ENCODE peak calls at places on chromosomes 1 and 21, in five cellular contexts. D is MM.1S, J is colonic mucosa, C is IMR-90, Q is neural progenitor cell. L is an unnamed sample.

GRCh38 chr1:17046043-17046657 is 7.7 kb downstream of the SDHB start:
- DNase-seq in C (peak; percentile 72), J (no peak), Q (peak; percentile 68), D (peak; percentile 47), L (no peak)

GRCh38 chr1:58456470-58456869 is 90.1 kb downstream of the OMA1 start:
- DNase-seq in C (peak; percentile 54), J (no peak), D (no peak), Q (no peak), L (peak; percentile 80)

GRCh38 chr1:239608469-239608868 is 222.1 kb downstream of the CHRM3 start:
- DNase-seq in D (no peak), C (no peak), Q (no peak), J (no peak), L (no peak)

GRCh38 chr1:226870026-226870322 is 442 bp upstream of the PSEN2 start:
- DNase-seq in D (no peak), Q (no peak), J (no peak), C (no peak), L (no peak)

GRCh38 chr21:36738489-36739126 is 39.7 kb downstream of the SIM2 start:
- DNase-seq in C (no peak), Q (no peak), D (no peak), J (no peak), L (no peak)

GRCh38 chr1:235558783-235559182 is 54.5 kb upstream of the B3GALNT2 start:
- DNase-seq in D (no peak), C (no peak), Q (no peak), J (no peak), L (no peak)

GRCh38 chr1:224482619-224483018 is 48.0 kb upstream of the WDR26 start:
- DNase-seq in C (no peak), Q (no peak), D (peak; percentile 4), J (no peak), L (no peak)

GRCh38 chr1:43930949-43931275 is 2.7 kb upstream of the ARTN start:
- DNase-seq in Q (no peak), D (no peak), J (no peak), C (no peak), L (no peak)

GRCh38 chr1:162476620-162477019 is 21.0 kb upstream of the UHMK1 start:
- DNase-seq in Q (no peak), J (no peak), C (no peak), D (no peak), L (no peak)

GRCh38 chr1:162019006-162019405 is 4.7 kb downstream of the OLFML2B start:
- DNase-seq in D (no peak), C (peak; percentile 73), J (no peak), Q (no peak), L (peak; percentile 92)

GRCh38 chr1:114079596-114080190 is 74.0 kb downstream of the SYT6 start:
- DNase-seq in D (no peak), Q (peak; percentile 31), J (no peak), C (no peak), L (no peak)

GRCh38 chr21:41597811-41598231 is 89.9 kb upstream of the TMPRSS2 start:
- DNase-seq in Q (no peak), J (no peak), D (no peak), C (no peak), L (no peak)

GRCh38 chr1:107570768-107571167 is 394.2 kb downstream of the VAV3 start:
- DNase-seq in Q (no peak), C (no peak), J (no peak), D (no peak), L (no peak)

GRCh38 chr1:187877220-187877619 is 1048.5 kb downstream of the PLA2G4A start:
- DNase-seq in D (no peak), Q (peak; percentile 3), J (no peak), C (no peak), L (no peak)

GRCh38 chr1:237732657-237733056 is 158.1 kb downstream of the ZP4 start:
- DNase-seq in C (no peak), D (no peak), J (no peak), Q (no peak), L (no peak)

GRCh38 chr21:14923468-14923867 is 141.3 kb downstream of the NRIP1 start:
- DNase-seq in D (no peak), J (no peak), Q (no peak), C (peak; percentile 63), L (no peak)

GRCh38 chr21:24298040-24298439 is 1309.2 kb downstream of the MRPL39 start:
- DNase-seq in D (no peak), J (no peak), C (no peak), Q (no peak), L (no peak)

GRCh38 chr1:100187912-100188311 is 9.9 kb upstream of the LRRC39 start:
- DNase-seq in D (no peak), C (peak; percentile 26), J (peak; percentile 20), Q (no peak), L (no peak)

GRCh38 chr1:219941179-219942118 is 13.1 kb upstream of the SLC30A10 start:
- DNase-seq in J (no peak), C (no peak), Q (no peak), D (no peak), L (no peak)

GRCh38 chr1:160553778-160554177 is 25.5 kb downstream of the CD84 start:
- DNase-seq in Q (no peak), J (no peak), C (no peak), D (no peak), L (no peak)

GRCh38 chr1:182720465-182720864 is 36.1 kb upstream of the RGS8 start:
- DNase-seq in D (no peak), J (no peak), Q (peak; percentile 37), C (peak; percentile 10), L (no peak)

GRCh38 chr1:220153147-220153546 is 59.2 kb downstream of the IARS2 start:
- DNase-seq in J (no peak), D (no peak), Q (no peak), C (no peak), L (no peak)

GRCh38 chr1:193680247-193680923 is 494.0 kb upstream of the B3GALT2 start:
- DNase-seq in C (no peak), J (no peak), D (no peak), Q (no peak), L (no peak)

GRCh38 chr1:9181176-9181906 is 52.4 kb upstream of the GPR157 start:
- DNase-seq in J (peak; percentile 81), C (peak; percentile 49), D (peak; percentile 58), Q (peak; percentile 83), L (peak; percentile 56)

GRCh38 chr1:71044833-71045232 is 2.8 kb downstream of the PTGER3 start:
- DNase-seq in Q (no peak), J (no peak), C (no peak), D (no peak), L (no peak)

DNA sequence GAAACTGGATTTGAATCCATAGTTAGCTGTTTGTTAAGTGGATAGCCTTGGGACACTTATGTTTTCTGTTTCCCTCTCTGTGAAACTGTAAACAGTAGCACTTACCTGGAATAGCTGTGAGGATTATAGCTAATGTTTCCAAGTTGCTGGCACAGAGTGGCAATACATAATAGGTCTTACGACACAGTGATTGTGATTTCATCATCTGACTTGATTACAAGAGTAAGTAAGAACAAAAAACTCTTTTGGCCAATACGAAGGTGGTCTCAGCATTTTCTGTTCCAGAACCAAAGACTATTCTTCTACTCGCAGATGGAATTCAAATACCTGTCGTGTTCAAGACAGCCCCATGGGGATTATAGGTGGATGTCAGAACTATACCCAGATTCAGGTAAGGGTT is 2.1 kb downstream of the C8B start:
- DNase-seq in Q (no peak), C (no peak), D (no peak), J (no peak), L (no peak)
- H3K4me3 ChIP-seq in Q (no peak overlapping the region), C (no peak overlapping the region), D (no peak overlapping the region), J (no peak overlapping the region), L (no peak overlapping the region)

GRCh38 chr1:156390409-156391144 is 21.6 kb downstream of the RHBG start:
- DNase-seq in J (no peak), C (no peak), D (no peak), Q (no peak), L (no peak)
- H3K27me3 ChIP-seq in J (peaks cover 22% of the 10 kb centered on the region), C (peaks cover 85% of the 10 kb centered on the region), D (peaks cover 63% of the 10 kb centered on the region), Q (peaks cover 77% of the 10 kb centered on the region), L (no peaks in the 10 kb centered on the region)

GRCh38 chr21:8988696-8989095 is 1532.7 kb upstream of the TPTE start:
- DNase-seq in D (no peak), J (no peak), Q (no peak), C (no peak), L (peak; percentile 58)

GRCh38 chr21:8990326-8991087 is 1530.9 kb upstream of the TPTE start:
- DNase-seq in C (no peak), J (no peak), D (no peak), Q (no peak), L (peak; percentile 72)

GRCh38 chr21:8989883-8990325 is 1531.5 kb upstream of the TPTE start:
- DNase-seq in Q (no peak), C (no peak), D (no peak), J (no peak), L (peak; percentile 85)

GRCh38 chr21:8991088-8991907 is 1530.1 kb upstream of the TPTE start:
- DNase-seq in Q (no peak), J (no peak), C (no peak), D (no peak), L (peak; percentile 80)

GRCh38 chr21:8989261-8989882 is 1532.0 kb upstream of the TPTE start:
- DNase-seq in Q (no peak), J (no peak), D (no peak), C (no peak), L (no peak)
- H3K9me3 ChIP-seq in Q (peaks cover 24% of the 10 kb centered on the region), J (no peaks in the 10 kb centered on the region), D (no peaks in the 10 kb centered on the region), C (peaks cover 47% of the 10 kb centered on the region), L (peaks cover 2% of the 10 kb centered on the region)

DNA sequence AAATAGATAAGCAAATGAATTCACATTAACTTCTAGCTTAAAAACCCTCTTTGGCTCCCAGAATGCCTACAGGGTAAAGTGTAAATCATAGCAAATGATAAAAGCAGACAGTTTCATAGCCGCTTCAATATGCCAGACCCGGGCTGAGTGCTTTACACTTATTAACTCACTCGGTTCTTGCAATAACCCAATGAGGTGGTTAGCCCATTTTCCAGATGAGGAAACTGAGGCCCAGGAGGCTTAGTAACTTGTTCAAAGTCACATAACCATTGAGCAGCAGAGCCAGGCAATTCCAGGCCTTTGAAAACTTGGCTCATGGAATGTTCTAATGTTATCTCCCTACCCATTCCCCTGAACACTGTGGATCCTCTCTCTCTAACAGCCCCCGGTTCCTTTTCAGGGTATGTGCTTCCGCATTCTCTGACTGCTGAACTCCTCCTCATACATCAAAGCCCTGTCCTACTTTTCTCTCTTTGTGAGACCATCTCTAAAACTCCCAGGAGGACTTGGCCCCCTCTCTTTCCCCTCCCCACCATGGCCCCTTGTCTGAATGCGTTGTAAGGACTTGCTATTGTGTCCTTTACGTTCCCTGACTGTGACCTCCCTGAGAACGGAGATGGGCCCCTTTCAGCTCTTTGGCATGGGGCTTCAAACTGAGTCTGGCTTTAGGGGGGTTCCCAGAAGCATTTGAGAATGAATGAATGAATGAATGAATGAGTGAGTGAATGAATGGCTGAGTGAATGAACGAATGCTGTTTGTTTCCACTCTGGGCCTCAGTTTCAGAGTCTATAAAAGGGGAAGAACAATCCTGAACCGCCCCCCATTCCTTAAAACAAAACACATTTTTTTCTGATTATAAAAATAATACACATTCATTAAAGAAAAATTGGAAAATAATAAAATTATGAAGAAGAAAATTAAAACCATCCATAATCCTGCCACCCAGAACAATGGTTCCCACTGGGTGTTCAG is 15.6 kb upstream of the RUNX3 start:
- DNase-seq in D (no peak), C (no peak), J (no peak), Q (no peak), L (no peak)
- H3K4me3 ChIP-seq in D (no peak overlapping the region), C (no peak overlapping the region), J (no peak overlapping the region), Q (no peak overlapping the region), L (no peak overlapping the region)

L was measured in MG63.